ENCODE peak calls at places on chromosomes 11 and 22, in six cellular contexts. D is A549, S is B cell, V is neural progenitor cell, O is thoracic aorta, G is AG04449. U is an unnamed sample.

GRCh38 chr11:76175731-76176303 is 30.5 kb downstream of the WNT11 start:
- DNase-seq in D (no peak), O (no peak), G (no peak), S (no peak), V (no peak), U (no peak)

GRCh38 chr11:118304227-118304808 is at the start of gene CD3E:
- DNase-seq in D (no peak), G (no peak), O (no peak), S (no peak), V (no peak), U (no peak)

GRCh38 chr11:95081412-95081811 is 8.2 kb upstream of the ENDOD1 start:
- DNase-seq in V (peak; percentile 5), O (no peak), G (no peak), S (no peak), D (no peak), U (no peak)

GRCh38 chr22:30392661-30393321 is 4.0 kb upstream of the SEC14L2 start:
- DNase-seq in S (peak; percentile 10), V (peak; percentile 81), G (no peak), O (no peak), D (no peak), U (no peak)

GRCh38 chr22:48794906-48795305 is 1032.8 kb downstream of the BRD1 start:
- DNase-seq in G (no peak), V (no peak), S (no peak), O (no peak), D (no peak), U (no peak)

GRCh38 chr22:41367039-41367679 is 14.6 kb upstream of the TEF start:
- DNase-seq in O (peak; percentile 81), V (peak; percentile 70), D (peak; percentile 38), S (no peak), G (peak; percentile 56), U (peak; percentile 93)

GRCh38 chr11:20459865-20460264 is 72.3 kb downstream of the PRMT3 start:
- DNase-seq in O (no peak), S (no peak), G (no peak), D (no peak), V (no peak), U (no peak)

GRCh38 chr11:72625746-72626636 is 48.2 kb downstream of the PDE2A start:
- DNase-seq in V (no peak), G (no peak), S (no peak), O (no peak), D (no peak), U (no peak)

GRCh38 chr11:70751142-70751734 is 352.9 kb downstream of the CTTN start:
- DNase-seq in S (no peak), V (no peak), O (no peak), G (no peak), D (no peak), U (no peak)

GRCh38 chr11:27716216-27716615 is 16.0 kb upstream of the BDNF start:
- DNase-seq in S (no peak), O (no peak), D (no peak), G (no peak), V (no peak), U (no peak)

GRCh38 chr11:27717801-27718229 is 17.6 kb upstream of the BDNF start:
- DNase-seq in D (no peak), O (no peak), G (no peak), V (peak; percentile 44), S (no peak), U (no peak)

GRCh38 chr11:27716850-27717249 is 16.6 kb upstream of the BDNF start:
- DNase-seq in D (no peak), V (peak; percentile 47), O (no peak), S (no peak), G (peak; percentile 55), U (no peak)

GRCh38 chr11:27718346-27718852 is 18.1 kb upstream of the BDNF start:
- DNase-seq in G (peak; percentile 86), V (peak; percentile 91), D (peak; percentile 76), S (no peak), O (no peak), U (peak; percentile 93)

GRCh38 chr11:27717377-27717776 is 17.1 kb upstream of the BDNF start:
- DNase-seq in V (no peak), O (no peak), S (no peak), G (no peak), D (peak; percentile 58), U (no peak)
- TF ChIP-seq CTCF in V (peak; percentile 39), O (no peak), S (no peak), G (peak; percentile 5), D (peak; percentile 51), U (peak; percentile 59)

DNA sequence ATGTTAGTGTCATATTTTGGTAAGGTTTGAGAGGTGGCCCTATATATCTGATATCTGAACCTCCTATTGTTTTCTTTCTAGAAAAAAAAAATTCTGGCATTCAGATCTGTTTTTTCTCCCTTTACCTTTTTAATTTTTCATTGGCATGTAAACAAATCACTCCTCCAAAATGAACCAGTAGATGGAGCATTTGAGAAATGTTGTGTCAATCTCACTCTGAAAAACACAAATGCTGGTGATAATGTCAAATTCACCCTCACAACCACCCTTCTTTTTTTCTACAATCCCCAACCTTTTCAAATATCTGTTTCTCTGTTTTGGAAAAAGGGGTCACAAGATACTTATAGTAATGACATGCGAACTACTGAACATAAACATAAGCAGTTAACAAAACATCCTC is 9.1 kb downstream of the GUCY1A2 start:
- DNase-seq in G (no peak), D (no peak), V (no peak), O (no peak), S (no peak), U (no peak)
- TF ChIP-seq CTCF in G (no peak), D (no peak), V (no peak), O (no peak), S (no peak), U (no peak)

DNA sequence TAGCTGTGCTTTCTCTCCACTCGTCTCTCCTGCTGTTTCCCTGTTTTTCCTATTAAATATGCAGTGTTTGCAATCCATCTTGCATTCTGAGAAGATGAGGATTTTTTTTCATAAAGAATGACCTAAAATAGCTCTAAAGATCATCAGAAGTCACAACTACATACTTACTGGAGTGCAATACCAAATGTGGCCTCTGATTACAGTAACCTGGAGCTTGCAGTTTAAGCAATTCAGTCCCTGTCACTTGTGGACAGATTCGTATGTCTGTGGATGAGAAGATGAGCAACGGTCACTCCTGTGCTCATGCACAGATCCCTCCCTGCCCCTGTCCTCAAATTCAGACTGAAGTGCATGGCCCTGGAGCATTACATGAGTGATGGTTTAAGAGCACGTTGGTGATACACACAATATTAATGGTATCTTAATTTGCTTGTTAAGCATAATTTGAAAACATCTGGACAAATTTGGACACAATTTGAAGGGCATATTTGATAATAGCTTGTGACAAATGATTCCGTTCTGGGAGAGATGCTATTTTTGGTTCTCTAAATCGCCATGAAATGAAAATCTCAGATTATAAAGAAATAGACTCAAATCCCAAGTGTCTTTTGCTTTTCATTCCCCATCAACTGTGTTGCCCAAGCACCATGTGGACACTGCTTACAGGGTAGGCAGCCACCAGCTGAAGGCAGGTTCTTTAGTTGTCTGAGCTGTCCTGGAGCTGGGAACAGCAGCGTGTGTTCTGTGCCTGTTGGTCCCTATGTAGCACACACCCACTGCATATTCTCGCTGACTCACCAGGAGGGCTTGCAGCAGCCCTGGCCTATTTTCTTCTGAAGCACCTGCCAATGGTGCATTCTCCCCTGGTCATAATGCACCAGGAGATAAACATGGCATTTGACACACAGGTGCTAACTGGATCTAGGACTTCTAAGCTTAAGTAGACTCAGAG is 32.6 kb upstream of the PRAME start:
- DNase-seq in V (no peak), G (no peak), O (no peak), D (no peak), S (no peak), U (no peak)
- TF ChIP-seq CTCF in V (no peak), G (no peak), O (no peak), D (no peak), S (peak; percentile 19), U (no peak)

GRCh38 chr11:26527685-26528084 is 44.4 kb downstream of the MUC15 start:
- DNase-seq in V (no peak), S (no peak), G (no peak), O (no peak), D (no peak), U (no peak)

GRCh38 chr11:26522912-26523610 is 49.0 kb downstream of the MUC15 start:
- DNase-seq in O (no peak), V (peak; percentile 58), D (no peak), G (no peak), S (no peak), U (no peak)
- TF ChIP-seq CTCF in O (no peak), V (peak; percentile 55), D (peak; percentile 17), G (peak; percentile 14), S (no peak), U (peak; percentile 29)

GRCh38 chr11:92489831-92490399 is 265.3 kb downstream of the FAT3 start:
- DNase-seq in O (no peak), D (no peak), G (no peak), V (no peak), S (no peak), U (no peak)
- TF ChIP-seq CTCF in O (no peak), D (no peak), G (no peak), V (no peak), S (no peak), U (no peak)

GRCh38 chr22:25366408-25366807 is 147.0 kb downstream of the CRYBB2 start:
- DNase-seq in D (no peak), G (no peak), S (no peak), O (no peak), V (no peak), U (no peak)
- TF ChIP-seq CTCF in D (no peak), G (no peak), S (no peak), O (no peak), V (no peak), U (no peak)

U was measured in AG04450.